ENCODE peak calls at places on chromosomes 11 and 22, in eight cellular contexts. R is T-helper 1 cell; X is stimulated activated CD4-positive, alpha-beta T cell treated with anti-CD3 and anti-CD28 coated beads, Interleukin-4, amount 100 ng/mL, for 48 hours; N is stromal cell of bone marrow; K is brain microvascular endothelial cell; I is NCI-H1092; O is NCI-H146; S is OCI-M1. L is an unnamed sample.

GRCh38 chr11:75896843-75897419 is 81.9 kb downstream of the UVRAG start:
- DNase-seq in R (no peak), O (peak; percentile 30), S (peak; percentile 94), K (no peak), N (peak; percentile 30), I (peak; percentile 7), X (no peak), L (no peak)

GRCh38 chr11:59501931-59502330 is 1.4 kb upstream of the OR4D11 start:
- DNase-seq in K (no peak), S (no peak), I (no peak), N (no peak), X (no peak), R (no peak), O (no peak), L (no peak)

GRCh38 chr22:37267128-37267587 is 15.2 kb upstream of the CYTH4 start:
- DNase-seq in N (no peak), R (peak; percentile 65), X (peak; percentile 67), S (peak; percentile 76), O (peak; percentile 4), I (peak; percentile 28), K (no peak), L (no peak)

GRCh38 chr22:17808688-17809403 is 34.6 kb upstream of the BID start:
- DNase-seq in O (no peak), I (no peak), K (peak; percentile 44), S (no peak), N (no peak), X (no peak), R (no peak), L (no peak)

GRCh38 chr11:2725367-2726300 is 25.8 kb upstream of the KCNQ1OT1 start:
- DNase-seq in X (no peak), N (no peak), K (peak; percentile 21), R (no peak), O (no peak), S (no peak), I (no peak), L (no peak)

GRCh38 chr11:14974723-14975587 is 2.8 kb upstream of the CALCA start:
- DNase-seq in X (peak; percentile 53), I (no peak), R (peak; percentile 33), S (peak; percentile 78), N (no peak), O (no peak), K (peak; percentile 39), L (peak; percentile 53)

GRCh38 chr11:100740440-100740839 is 53.4 kb downstream of the ARHGAP42 start:
- DNase-seq in S (no peak), K (peak; percentile 31), R (no peak), X (no peak), N (no peak), I (no peak), O (no peak), L (no peak)

GRCh38 chr11:93285430-93285829 is 45.1 kb upstream of the DEUP1 start:
- DNase-seq in O (no peak), S (peak; percentile 7), K (no peak), X (no peak), R (no peak), I (no peak), N (no peak), L (no peak)

GRCh38 chr11:115919341-115920086 is 415.3 kb upstream of the CADM1 start:
- DNase-seq in K (no peak), O (no peak), N (peak; percentile 65), R (no peak), I (no peak), S (no peak), X (no peak), L (no peak)

GRCh38 chr11:130431337-130431773 is 2.9 kb upstream of the ADAMTS8 start:
- DNase-seq in K (peak; percentile 68), R (peak; percentile 58), O (peak; percentile 58), X (peak; percentile 68), S (peak; percentile 89), I (peak; percentile 73), N (no peak), L (no peak)

GRCh38 chr11:64580387-64580786 is 10.6 kb upstream of the SLC22A12 start:
- DNase-seq in X (no peak), N (peak; percentile 33), R (no peak), K (no peak), O (no peak), S (no peak), I (no peak), L (no peak)

GRCh38 chr11:4181780-4182721 is 87.5 kb downstream of the RRM1 start:
- DNase-seq in S (peak; percentile 84), X (peak; percentile 15), N (peak; percentile 18), I (peak; percentile 14), R (no peak), K (peak; percentile 49), O (peak; percentile 41), L (peak; percentile 76)

GRCh38 chr11:68552542-68552941 is 92.0 kb downstream of the PPP6R3 start:
- DNase-seq in R (no peak), S (no peak), O (no peak), X (no peak), N (no peak), K (no peak), I (no peak), L (peak; percentile 18)

GRCh38 chr11:133227674-133228111 is 304.6 kb downstream of the OPCML start:
- DNase-seq in K (no peak), I (peak; percentile 29), S (no peak), N (no peak), R (no peak), X (no peak), O (peak; percentile 76), L (no peak)

GRCh38 chr22:50530280-50530856 is 556 bp upstream of the TYMP start:
- DNase-seq in O (no peak), S (peak; percentile 70), I (no peak), R (no peak), K (peak; percentile 49), X (no peak), N (peak; percentile 62), L (peak; percentile 87)

GRCh38 chr11:66119348-66120133 is 49.5 kb downstream of the PACS1 start:
- DNase-seq in N (no peak), X (no peak), S (no peak), R (no peak), I (no peak), O (no peak), K (peak; percentile 98), L (no peak)

GRCh38 chr11:7281083-7281482 is 29.4 kb downstream of the SYT9 start:
- DNase-seq in I (no peak), O (no peak), K (no peak), X (no peak), N (no peak), R (no peak), S (no peak), L (no peak)

GRCh38 chr22:46731246-46732040 is 6.6 kb downstream of the CERK start:
- DNase-seq in O (no peak), I (no peak), X (no peak), R (no peak), S (no peak), N (no peak), K (no peak), L (no peak)

GRCh38 chr11:119614227-119615002 is 114.6 kb downstream of the NECTIN1 start:
- DNase-seq in S (no peak), I (no peak), O (no peak), N (no peak), X (no peak), R (no peak), K (no peak), L (no peak)

GRCh38 chr11:102428696-102429095 is 23.9 kb downstream of the TMEM123 start:
- DNase-seq in K (no peak), I (no peak), N (no peak), R (no peak), O (peak; percentile 21), S (no peak), X (no peak), L (no peak)

GRCh38 chr11:17514476-17514875 is 29.7 kb downstream of the USH1C start:
- DNase-seq in S (no peak), O (no peak), X (no peak), I (no peak), K (no peak), R (no peak), N (no peak), L (no peak)

GRCh38 chr11:130390071-130390758 is 38.2 kb downstream of the ADAMTS8 start:
- DNase-seq in R (no peak), X (no peak), I (peak; percentile 7), N (peak; percentile 47), O (no peak), K (peak; percentile 71), S (peak; percentile 27), L (no peak)

GRCh38 chr22:43482310-43482625 is 70.5 kb downstream of the MPPED1 start:
- DNase-seq in N (no peak), X (no peak), I (no peak), R (no peak), S (no peak), O (no peak), K (no peak), L (no peak)

GRCh38 chr22:26857169-26857568 is 199.8 kb downstream of the MIAT start:
- DNase-seq in O (no peak), N (no peak), X (no peak), I (no peak), S (no peak), K (no peak), R (no peak), L (no peak)

GRCh38 chr22:31337178-31337577 is 9.0 kb downstream of the PATZ1 start:
- DNase-seq in R (no peak), S (no peak), X (no peak), I (no peak), K (no peak), N (no peak), O (no peak), L (no peak)

GRCh38 chr11:128193633-128194032 is 393.7 kb downstream of the ETS1 start:
- DNase-seq in S (no peak), R (no peak), N (no peak), I (no peak), X (no peak), K (no peak), O (no peak), L (no peak)

GRCh38 chr11:20033806-20034205 is 126.5 kb downstream of the DBX1 start:
- DNase-seq in N (no peak), O (no peak), X (no peak), S (no peak), R (no peak), K (no peak), I (no peak), L (no peak)

GRCh38 chr22:17773606-17774205 is 563 bp downstream of the BID start:
- DNase-seq in O (peak; percentile 74), N (no peak), I (peak; percentile 65), S (peak; percentile 68), X (peak; percentile 37), K (no peak), R (peak; percentile 43), L (no peak)

GRCh38 chr11:67313125-67313890 is 10.0 kb downstream of the SSH3 start:
- DNase-seq in O (no peak), X (no peak), N (no peak), I (no peak), S (no peak), R (no peak), K (no peak), L (no peak)

GRCh38 chr22:28329582-28330073 is 350.0 kb downstream of the TTC28 start:
- DNase-seq in K (no peak), X (no peak), S (peak; percentile 18), O (no peak), I (no peak), N (no peak), R (no peak), L (no peak)

GRCh38 chr22:45159652-45160462 is 3.9 kb upstream of the NUP50 start:
- DNase-seq in R (no peak), O (no peak), I (no peak), S (peak; percentile 77), X (no peak), N (no peak), K (no peak), L (no peak)

GRCh38 chr22:45425101-45425500 is 11.6 kb downstream of the RIBC2 start:
- DNase-seq in N (no peak), S (no peak), R (no peak), K (peak; percentile 9), O (no peak), I (no peak), X (no peak), L (no peak)

GRCh38 chr11:36239636-36240035 is 49.6 kb downstream of the COMMD9 start:
- DNase-seq in R (no peak), I (no peak), X (no peak), S (no peak), O (no peak), K (no peak), N (no peak), L (no peak)

GRCh38 chr22:25395915-25396314 is 168.6 kb upstream of the GRK3 start:
- DNase-seq in N (no peak), R (no peak), O (no peak), S (no peak), K (no peak), X (no peak), I (no peak), L (no peak)